ENCODE peak calls at places on chromosomes 7 and 10, in five cellular contexts. B, M, Y, A and G are unnamed samples.

GRCh38 chr7:35792472-35793224 is 8.2 kb upstream of the SEPTIN7 start:
- DNase-seq in M (no peak), Y (peak; percentile 21), B (peak; percentile 6), A (no peak), G (no peak)

GRCh38 chr7:98203261-98203963 is 7.8 kb upstream of the BHLHA15 start:
- DNase-seq in Y (no peak), M (no peak), B (no peak), A (no peak), G (no peak)

GRCh38 chr7:13886356-13886755 is 103.1 kb downstream of the ETV1 start:
- DNase-seq in M (no peak), Y (no peak), B (no peak), A (no peak), G (no peak)

GRCh38 chr7:78020874-78021249 is 222.3 kb downstream of the PHTF2 start:
- DNase-seq in Y (no peak), M (no peak), B (no peak), A (no peak), G (no peak)

GRCh38 chr10:110739811-110740271 is 95.7 kb downstream of the RBM20 start:
- DNase-seq in Y (no peak), A (no peak), B (no peak), M (no peak), G (no peak)

GRCh38 chr7:14896461-14896860 is 6.1 kb downstream of the DGKB start:
- DNase-seq in M (no peak), B (no peak), A (no peak), Y (no peak), G (no peak)

GRCh38 chr10:104937528-104937927 is 296.4 kb downstream of the SORCS3 start:
- DNase-seq in B (peak; percentile 7), A (no peak), M (peak; percentile 28), Y (no peak), G (no peak)

GRCh38 chr10:50512743-50513416 is 110.9 kb downstream of the SGMS1 start:
- DNase-seq in B (no peak), M (no peak), Y (no peak), A (no peak), G (no peak)

GRCh38 chr7:50281680-50282445 is 22.7 kb upstream of the IKZF1 start:
- DNase-seq in M (no peak), B (no peak), Y (no peak), A (no peak), G (no peak)

GRCh38 chr7:8290645-8291308 is 28.8 kb upstream of the ICA1 start:
- DNase-seq in M (peak; percentile 88), B (no peak), Y (no peak), A (no peak), G (no peak)

GRCh38 chr10:130479906-130480305 is 343.7 kb downstream of the GLRX3 start:
- DNase-seq in A (no peak), Y (no peak), M (no peak), B (no peak), G (no peak)

GRCh38 chr10:97977673-97978072 is 52.7 kb downstream of the CRTAC1 start:
- DNase-seq in A (no peak), M (no peak), B (no peak), Y (no peak), G (no peak)

GRCh38 chr7:14197280-14197679 is 207.8 kb upstream of the ETV1 start:
- DNase-seq in A (no peak), B (no peak), Y (peak; percentile 6), M (no peak), G (no peak)

GRCh38 chr7:18552311-18552916 is 56.9 kb downstream of the HDAC9 start:
- DNase-seq in M (no peak), A (no peak), B (peak; percentile 38), Y (no peak), G (no peak)

GRCh38 chr10:98170249-98171117 is 36.0 kb downstream of the R3HCC1L start:
- DNase-seq in B (peak; percentile 60), A (peak; percentile 77), M (peak; percentile 92), Y (peak; percentile 59), G (peak; percentile 59)

GRCh38 chr7:38542156-38542555 is 89.0 kb downstream of the AMPH start:
- DNase-seq in M (no peak), Y (no peak), B (peak; percentile 72), A (no peak), G (no peak)

GRCh38 chr7:67311901-67312300 is 315.3 kb downstream of the TYW1 start:
- DNase-seq in Y (peak; percentile 70), B (peak; percentile 90), A (no peak), M (no peak), G (no peak)

GRCh38 chr7:106538638-106539037 is 122.3 kb downstream of the CCDC71L start:
- DNase-seq in M (no peak), Y (no peak), A (no peak), B (peak; percentile 13), G (no peak)

GRCh38 chr10:107485019-107485418 is 320.5 kb upstream of the SORCS1 start:
- DNase-seq in Y (no peak), M (no peak), A (no peak), B (no peak), G (no peak)

GRCh38 chr7:44489955-44490350 is 505 bp downstream of the NUDCD3 start:
- DNase-seq in A (no peak), B (peak; percentile 25), M (no peak), Y (no peak), G (no peak)

GRCh38 chr10:126663328-126663727 is 7.2 kb downstream of the C10orf90 start:
- DNase-seq in B (no peak), Y (peak; percentile 100), M (no peak), A (no peak), G (no peak)

GRCh38 chr7:91913612-91914011 is 27.1 kb upstream of the AKAP9 start:
- DNase-seq in M (no peak), Y (no peak), A (no peak), B (peak; percentile 52), G (no peak)

GRCh38 chr10:3658766-3659165 is 126.2 kb downstream of the KLF6 start:
- DNase-seq in Y (no peak), B (no peak), A (no peak), M (peak; percentile 66), G (no peak)

GRCh38 chr10:46197050-46197449 is 89.7 kb upstream of the ANTXRL start:
- DNase-seq in Y (no peak), B (no peak), M (no peak), A (no peak), G (no peak)

GRCh38 chr10:46273506-46274477 is 13.0 kb upstream of the ANTXRL start:
- DNase-seq in Y (no peak), M (peak; percentile 86), B (no peak), A (peak; percentile 51), G (no peak)

GRCh38 chr7:44101966-44102845 is 1.9 kb upstream of the AEBP1 start:
- DNase-seq in M (no peak), Y (no peak), A (no peak), B (peak; percentile 85), G (no peak)

GRCh38 chr7:87926581-87927461 is 7.2 kb upstream of the ADAM22 start:
- DNase-seq in B (no peak), Y (peak; percentile 22), A (peak; percentile 92), M (peak; percentile 94), G (no peak)

GRCh38 chr7:140364819-140365218 is 33.5 kb downstream of the SLC37A3 start:
- DNase-seq in B (no peak), Y (no peak), A (no peak), M (no peak), G (no peak)

GRCh38 chr7:139775829-139776266 is 1.9 kb downstream of the HIPK2 start:
- DNase-seq in B (peak; percentile 85), M (peak; percentile 64), A (no peak), Y (peak; percentile 89), G (no peak)

GRCh38 chr10:91978585-91978984 is 55.0 kb downstream of the BTAF1 start:
- DNase-seq in A (no peak), M (no peak), Y (no peak), B (no peak), G (no peak)

GRCh38 chr10:69839696-69840345 is 38.1 kb downstream of the COL13A1 start:
- DNase-seq in M (peak; percentile 60), Y (peak; percentile 79), A (no peak), B (peak; percentile 73), G (no peak)

GRCh38 chr10:27258838-27259532 is 18.4 kb upstream of the ACBD5 start:
- DNase-seq in Y (no peak), M (peak; percentile 45), B (no peak), A (peak; percentile 60), G (no peak)

GRCh38 chr10:16788778-16789177 is 28.4 kb downstream of the RSU1 start:
- DNase-seq in B (no peak), Y (no peak), M (no peak), A (no peak), G (peak; percentile 21)

GRCh38 chr7:94412762-94413322 is 18.1 kb downstream of the COL1A2 start:
- DNase-seq in Y (peak; percentile 41), A (no peak), M (no peak), B (no peak), G (no peak)

GRCh38 chr10:74912674-74913073 is 86.3 kb downstream of the KAT6B start:
- DNase-seq in Y (no peak), M (no peak), B (no peak), A (no peak), G (no peak)

GRCh38 chr10:33695536-33695935 is 361.1 kb upstream of the NRP1 start:
- DNase-seq in B (no peak), A (no peak), M (no peak), Y (no peak), G (no peak)
- H2BK5ac ChIP-seq in B (no peak overlapping the region), A (no peak overlapping the region), M (no peak overlapping the region), Y (no peak overlapping the region), G (no peak overlapping the region)

GRCh38 chr10:5606864-5607263 is 59.5 kb downstream of the ASB13 start:
- DNase-seq in A (no peak), B (no peak), M (no peak), Y (no peak), G (no peak)
- H2AK5ac ChIP-seq in A (no peak overlapping the region), B (no peak overlapping the region), M (no peak overlapping the region), Y (no peak overlapping the region), G (peak overlapping the region; percentile 72)

DNA sequence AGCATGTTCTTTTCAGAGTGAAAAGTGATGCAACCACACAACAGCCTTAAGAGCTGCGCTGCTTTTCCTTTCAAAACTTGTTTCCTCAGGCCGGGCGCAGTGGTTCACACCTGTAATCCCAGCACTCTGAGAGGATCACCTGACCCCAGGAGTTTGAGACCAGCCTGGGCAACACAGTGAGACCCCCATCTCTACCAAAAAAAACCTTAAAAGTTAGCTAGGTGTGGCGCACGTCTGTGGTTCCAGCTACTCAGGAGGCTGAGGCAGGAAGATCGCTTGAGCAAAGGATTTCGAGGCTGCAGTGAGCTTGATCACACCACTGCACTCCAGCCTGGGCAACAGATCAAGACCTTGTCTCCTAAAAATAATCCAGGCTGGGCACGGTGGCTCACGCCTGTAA is 2.0 kb downstream of the COX19 start:
- DNase-seq in B (no peak), A (no peak), Y (no peak), M (no peak), G (no peak)
- H3K4me1 ChIP-seq in B (peaks cover 4% of the 10 kb centered on the region), A (no peaks in the 10 kb centered on the region), Y (peaks cover 30% of the 10 kb centered on the region), M (peaks cover 2% of the 10 kb centered on the region), G (peaks cover 19% of the 10 kb centered on the region)

DNA sequence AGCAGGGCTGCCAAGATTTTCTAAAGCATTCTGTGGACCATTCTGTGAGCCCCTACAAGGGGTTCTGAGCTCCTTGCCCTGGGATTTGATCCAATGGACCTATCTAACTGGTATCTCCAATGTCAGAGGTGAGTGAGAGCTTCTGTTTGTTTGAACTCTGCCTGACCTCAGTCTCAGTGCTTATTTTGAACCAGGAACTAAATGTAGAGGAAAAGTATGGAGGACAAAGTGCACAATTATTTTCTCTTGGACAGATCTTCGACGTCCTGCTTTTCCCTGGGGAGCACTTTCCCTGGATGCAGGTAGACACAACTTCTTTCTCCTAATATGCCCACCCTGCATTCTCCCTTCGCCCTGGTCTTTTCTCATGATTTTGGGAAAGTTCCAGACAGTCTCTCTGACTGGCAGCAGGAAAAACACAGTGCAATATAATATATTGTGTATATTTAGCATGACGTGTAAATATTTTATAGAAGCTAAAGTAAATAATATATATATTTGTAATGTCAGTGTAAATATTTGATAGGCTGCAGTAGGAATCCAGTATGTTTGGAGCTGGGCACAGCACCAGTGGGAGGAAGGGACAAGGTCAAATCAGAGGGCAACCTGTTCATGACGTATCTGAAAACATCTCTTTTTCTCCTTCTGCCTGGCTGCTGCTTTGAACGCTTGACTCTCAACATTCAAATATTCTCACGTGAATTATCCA is 184.1 kb upstream of the LYZL1 start:
- DNase-seq in A (no peak), M (no peak), B (peak; percentile 16), Y (no peak), G (no peak)
- H2BK5ac ChIP-seq in A (no peak overlapping the region), M (no peak overlapping the region), B (peak overlapping the region; percentile 71), Y (no peak overlapping the region), G (no peak overlapping the region)